ENCODE peak calls at places on chromosomes 7 and 10, in eight cellular contexts. U, Q, V, G, N, X, A and Z are unnamed samples.
A peak's percentile ranks its signal among the peaks of the same experiment; 100 is the strongest.

GRCh38 chr7:117008849-117009531 is 55.7 kb downstream of the ST7 start:
- DNase-seq in U (no peak), V (no peak), G (no peak), A (no peak), Q (no peak), X (peak; percentile 20), N (no peak), Z (no peak)

GRCh38 chr7:15686957-15687644 is 618 bp upstream of the MEOX2 start:
- DNase-seq in A (no peak), N (no peak), V (no peak), U (no peak), Q (no peak), G (no peak), X (peak; percentile 6), Z (no peak)

GRCh38 chr7:132653364-132653930 is 77.2 kb upstream of the PLXNA4 start:
- DNase-seq in V (no peak), U (no peak), G (no peak), X (no peak), Q (no peak), A (no peak), N (no peak), Z (no peak)

GRCh38 chr10:132746801-132747625 is 38.9 kb downstream of the NKX6-2 start:
- DNase-seq in A (no peak), V (no peak), X (no peak), N (no peak), G (no peak), Q (no peak), U (no peak), Z (no peak)

GRCh38 chr7:44517175-44517574 is 24.0 kb downstream of the NPC1L1 start:
- DNase-seq in A (no peak), Q (no peak), V (no peak), G (no peak), U (no peak), N (no peak), X (no peak), Z (no peak)

GRCh38 chr7:40570218-40570617 is 435.4 kb downstream of the SUGCT start:
- DNase-seq in X (peak; percentile 35), V (no peak), G (no peak), N (no peak), U (no peak), A (no peak), Q (no peak), Z (no peak)

GRCh38 chr10:9957352-9957751 is 1060.3 kb upstream of the CELF2 start:
- DNase-seq in N (no peak), X (peak; percentile 60), G (no peak), A (peak; percentile 3), U (no peak), Q (peak; percentile 14), V (no peak), Z (no peak)

GRCh38 chr7:112449353-112449752 is 907 bp upstream of the IFRD1 start:
- DNase-seq in N (peak; percentile 65), X (no peak), Q (peak; percentile 73), A (no peak), G (no peak), U (peak; percentile 92), V (peak; percentile 78), Z (no peak)

GRCh38 chr10:2279666-2280065 is 542.3 kb upstream of the ADARB2 start:
- DNase-seq in G (no peak), N (no peak), U (no peak), A (no peak), V (no peak), Q (no peak), X (no peak), Z (no peak)

GRCh38 chr7:91941450-91941849 is 788 bp downstream of the AKAP9 start:
- DNase-seq in Q (no peak), V (peak; percentile 20), A (no peak), X (peak; percentile 21), G (no peak), U (peak; percentile 63), N (peak; percentile 75), Z (no peak)

GRCh38 chr7:127968547-127968946 is 62.7 kb downstream of the LRRC4 start:
- DNase-seq in V (no peak), N (no peak), U (no peak), X (no peak), A (no peak), G (no peak), Q (no peak), Z (no peak)

GRCh38 chr7:112898432-112899290 is 108.5 kb upstream of the TMEM168 start:
- DNase-seq in X (peak; percentile 49), Q (no peak), U (peak; percentile 79), A (peak; percentile 5), N (no peak), G (no peak), V (peak; percentile 55), Z (peak; percentile 54)

GRCh38 chr7:37336259-37336658 is 112.4 kb downstream of the ELMO1 start:
- DNase-seq in G (no peak), Q (no peak), U (no peak), V (no peak), N (no peak), X (no peak), A (no peak), Z (no peak)

GRCh38 chr10:43982250-43982649 is 333.6 kb upstream of the ZNF32 start:
- DNase-seq in A (no peak), U (no peak), N (no peak), V (no peak), X (no peak), G (no peak), Q (no peak), Z (no peak)

GRCh38 chr7:150428671-150429451 is 21.6 kb upstream of the GIMAP8 start:
- DNase-seq in Q (peak; percentile 62), X (peak; percentile 83), A (no peak), V (peak; percentile 14), G (no peak), U (peak; percentile 20), N (no peak), Z (no peak)

GRCh38 chr7:97731736-97732370 is at the start of gene TAC1:
- DNase-seq in U (no peak), A (no peak), V (no peak), X (peak; percentile 6), Q (no peak), N (no peak), G (no peak), Z (no peak)

GRCh38 chr7:50721160-50721559 is 61.5 kb downstream of the GRB10 start:
- DNase-seq in X (no peak), A (no peak), V (peak; percentile 56), U (no peak), N (no peak), G (no peak), Q (no peak), Z (no peak)

GRCh38 chr7:152543801-152544200 is 108.0 kb upstream of the KMT2C start:
- DNase-seq in N (no peak), A (no peak), Q (no peak), X (no peak), U (no peak), V (no peak), G (no peak), Z (no peak)

GRCh38 chr10:16520900-16521299 is 779 bp downstream of the C1QL3 start:
- DNase-seq in V (no peak), N (no peak), Q (no peak), X (peak; percentile 62), G (no peak), U (no peak), A (no peak), Z (no peak)